ENCODE peak calls at places on chromosome 18, in nine cellular contexts. One of them, this sample, is unnamed.

GRCh38 chr18:77197073-77197472 is 52.6 kb upstream of the GALR1 start:
- DNase-seq in A172: no peak
- DNase-seq in GM10248: no peak
- DNase-seq in NCI-H1694 treated with DMSO at 0.1 percent for 48 hours: no peak
- DNase-seq in non-pigmented ciliary epithelial cell: no peak
- DNase-seq in heart left ventricle: no peak
- DNase-seq in substantia nigra: no peak
- DNase-seq in HTR-8/SVneo: no peak
- DNase-seq in activated CD4-positive, alpha-beta T cell treated with anti-CD3 and anti-CD28 coated beads, Interleukin-2, amount 10 ng/mL, durations not matched to agents 7 days and 5 days: no peak
- DNase-seq in this sample: no peak

GRCh38 chr18:76923485-76924085 is 101.2 kb downstream of the ZNF236 start:
- DNase-seq in A172: no peak
- DNase-seq in GM10248: no peak
- DNase-seq in NCI-H1694 treated with DMSO at 0.1 percent for 48 hours: no peak
- DNase-seq in non-pigmented ciliary epithelial cell: no peak
- DNase-seq in heart left ventricle: no peak
- DNase-seq in substantia nigra: no peak
- DNase-seq in HTR-8/SVneo: peak
- DNase-seq in activated CD4-positive, alpha-beta T cell treated with anti-CD3 and anti-CD28 coated beads, Interleukin-2, amount 10 ng/mL, durations not matched to agents 7 days and 5 days: no peak
- DNase-seq in this sample: peak

GRCh38 chr18:53380063-53380639 is 844.3 kb downstream of the MBD2 start:
- DNase-seq in A172: peak
- DNase-seq in GM10248: peak
- DNase-seq in NCI-H1694 treated with DMSO at 0.1 percent for 48 hours: peak
- DNase-seq in non-pigmented ciliary epithelial cell: peak
- DNase-seq in heart left ventricle: no peak
- DNase-seq in substantia nigra: no peak
- DNase-seq in HTR-8/SVneo: no peak
- DNase-seq in activated CD4-positive, alpha-beta T cell treated with anti-CD3 and anti-CD28 coated beads, Interleukin-2, amount 10 ng/mL, durations not matched to agents 7 days and 5 days: no peak
- DNase-seq in this sample: peak

GRCh38 chr18:4847066-4847465 is 350.0 kb downstream of the AKAIN1 start:
- DNase-seq in A172: no peak
- DNase-seq in GM10248: no peak
- DNase-seq in NCI-H1694 treated with DMSO at 0.1 percent for 48 hours: peak
- DNase-seq in non-pigmented ciliary epithelial cell: no peak
- DNase-seq in heart left ventricle: no peak
- DNase-seq in substantia nigra: no peak
- DNase-seq in HTR-8/SVneo: no peak
- DNase-seq in activated CD4-positive, alpha-beta T cell treated with anti-CD3 and anti-CD28 coated beads, Interleukin-2, amount 10 ng/mL, durations not matched to agents 7 days and 5 days: no peak
- DNase-seq in this sample: no peak

GRCh38 chr18:35610724-35611123 is 29.2 kb downstream of the GALNT1 start:
- DNase-seq in A172: no peak
- DNase-seq in GM10248: no peak
- DNase-seq in NCI-H1694 treated with DMSO at 0.1 percent for 48 hours: no peak
- DNase-seq in non-pigmented ciliary epithelial cell: no peak
- DNase-seq in heart left ventricle: no peak
- DNase-seq in substantia nigra: no peak
- DNase-seq in HTR-8/SVneo: no peak
- DNase-seq in activated CD4-positive, alpha-beta T cell treated with anti-CD3 and anti-CD28 coated beads, Interleukin-2, amount 10 ng/mL, durations not matched to agents 7 days and 5 days: no peak
- DNase-seq in this sample: no peak

GRCh38 chr18:48519431-48520100 is 19.3 kb upstream of the CTIF start:
- DNase-seq in A172: no peak
- DNase-seq in GM10248: no peak
- DNase-seq in NCI-H1694 treated with DMSO at 0.1 percent for 48 hours: no peak
- DNase-seq in non-pigmented ciliary epithelial cell: no peak
- DNase-seq in heart left ventricle: no peak
- DNase-seq in substantia nigra: no peak
- DNase-seq in HTR-8/SVneo: no peak
- DNase-seq in activated CD4-positive, alpha-beta T cell treated with anti-CD3 and anti-CD28 coated beads, Interleukin-2, amount 10 ng/mL, durations not matched to agents 7 days and 5 days: no peak
- DNase-seq in this sample: no peak

GRCh38 chr18:21740474-21740723 is 193 bp upstream of the MIB1 start:
- DNase-seq in A172: peak
- DNase-seq in GM10248: peak
- DNase-seq in NCI-H1694 treated with DMSO at 0.1 percent for 48 hours: no peak
- DNase-seq in non-pigmented ciliary epithelial cell: peak
- DNase-seq in heart left ventricle: peak
- DNase-seq in substantia nigra: peak
- DNase-seq in HTR-8/SVneo: peak
- DNase-seq in activated CD4-positive, alpha-beta T cell treated with anti-CD3 and anti-CD28 coated beads, Interleukin-2, amount 10 ng/mL, durations not matched to agents 7 days and 5 days: peak
- DNase-seq in this sample: peak

GRCh38 chr18:35577045-35577848 is 4.3 kb upstream of the GALNT1 start:
- DNase-seq in A172: no peak
- DNase-seq in GM10248: peak
- DNase-seq in NCI-H1694 treated with DMSO at 0.1 percent for 48 hours: no peak
- DNase-seq in non-pigmented ciliary epithelial cell: no peak
- DNase-seq in heart left ventricle: no peak
- DNase-seq in substantia nigra: no peak
- DNase-seq in HTR-8/SVneo: no peak
- DNase-seq in activated CD4-positive, alpha-beta T cell treated with anti-CD3 and anti-CD28 coated beads, Interleukin-2, amount 10 ng/mL, durations not matched to agents 7 days and 5 days: no peak
- DNase-seq in this sample: peak

GRCh38 chr18:26747131-26747475 is 118.4 kb downstream of the AQP4 start:
- DNase-seq in A172: no peak
- DNase-seq in GM10248: no peak
- DNase-seq in NCI-H1694 treated with DMSO at 0.1 percent for 48 hours: no peak
- DNase-seq in non-pigmented ciliary epithelial cell: no peak
- DNase-seq in heart left ventricle: no peak
- DNase-seq in substantia nigra: no peak
- DNase-seq in HTR-8/SVneo: no peak
- DNase-seq in activated CD4-positive, alpha-beta T cell treated with anti-CD3 and anti-CD28 coated beads, Interleukin-2, amount 10 ng/mL, durations not matched to agents 7 days and 5 days: no peak
- DNase-seq in this sample: no peak

GRCh38 chr18:79615586-79615985 is 64.0 kb upstream of the CTDP1 start:
- DNase-seq in A172: no peak
- DNase-seq in GM10248: no peak
- DNase-seq in NCI-H1694 treated with DMSO at 0.1 percent for 48 hours: no peak
- DNase-seq in non-pigmented ciliary epithelial cell: no peak
- DNase-seq in heart left ventricle: no peak
- DNase-seq in substantia nigra: no peak
- DNase-seq in HTR-8/SVneo: no peak
- DNase-seq in activated CD4-positive, alpha-beta T cell treated with anti-CD3 and anti-CD28 coated beads, Interleukin-2, amount 10 ng/mL, durations not matched to agents 7 days and 5 days: no peak
- DNase-seq in this sample: no peak

GRCh38 chr18:12154356-12154755 is 60.7 kb downstream of the ANKRD62 start:
- DNase-seq in A172: no peak
- DNase-seq in GM10248: no peak
- DNase-seq in NCI-H1694 treated with DMSO at 0.1 percent for 48 hours: no peak
- DNase-seq in non-pigmented ciliary epithelial cell: no peak
- DNase-seq in heart left ventricle: no peak
- DNase-seq in substantia nigra: no peak
- DNase-seq in HTR-8/SVneo: no peak
- DNase-seq in activated CD4-positive, alpha-beta T cell treated with anti-CD3 and anti-CD28 coated beads, Interleukin-2, amount 10 ng/mL, durations not matched to agents 7 days and 5 days: no peak
- DNase-seq in this sample: no peak

GRCh38 chr18:74571895-74572680 is 25.6 kb upstream of the ZNF407 start:
- DNase-seq in A172: no peak
- DNase-seq in GM10248: no peak
- DNase-seq in NCI-H1694 treated with DMSO at 0.1 percent for 48 hours: no peak
- DNase-seq in non-pigmented ciliary epithelial cell: no peak
- DNase-seq in heart left ventricle: peak
- DNase-seq in substantia nigra: no peak
- DNase-seq in HTR-8/SVneo: no peak
- DNase-seq in activated CD4-positive, alpha-beta T cell treated with anti-CD3 and anti-CD28 coated beads, Interleukin-2, amount 10 ng/mL, durations not matched to agents 7 days and 5 days: no peak
- DNase-seq in this sample: no peak

GRCh38 chr18:42192251-42193248 is 237.5 kb downstream of the PIK3C3 start:
- DNase-seq in A172: peak
- DNase-seq in GM10248: no peak
- DNase-seq in NCI-H1694 treated with DMSO at 0.1 percent for 48 hours: no peak
- DNase-seq in non-pigmented ciliary epithelial cell: peak
- DNase-seq in heart left ventricle: no peak
- DNase-seq in substantia nigra: peak
- DNase-seq in HTR-8/SVneo: no peak
- DNase-seq in activated CD4-positive, alpha-beta T cell treated with anti-CD3 and anti-CD28 coated beads, Interleukin-2, amount 10 ng/mL, durations not matched to agents 7 days and 5 days: no peak
- DNase-seq in this sample: no peak

GRCh38 chr18:22961156-22961555 is 28.0 kb downstream of the RBBP8 start:
- DNase-seq in A172: no peak
- DNase-seq in GM10248: no peak
- DNase-seq in NCI-H1694 treated with DMSO at 0.1 percent for 48 hours: no peak
- DNase-seq in non-pigmented ciliary epithelial cell: no peak
- DNase-seq in heart left ventricle: no peak
- DNase-seq in substantia nigra: no peak
- DNase-seq in HTR-8/SVneo: no peak
- DNase-seq in activated CD4-positive, alpha-beta T cell treated with anti-CD3 and anti-CD28 coated beads, Interleukin-2, amount 10 ng/mL, durations not matched to agents 7 days and 5 days: no peak
- DNase-seq in this sample: no peak

GRCh38 chr18:9808190-9808529 is 77.6 kb upstream of the TXNDC2 start:
- DNase-seq in A172: no peak
- DNase-seq in GM10248: no peak
- DNase-seq in NCI-H1694 treated with DMSO at 0.1 percent for 48 hours: no peak
- DNase-seq in non-pigmented ciliary epithelial cell: no peak
- DNase-seq in heart left ventricle: no peak
- DNase-seq in substantia nigra: no peak
- DNase-seq in HTR-8/SVneo: no peak
- DNase-seq in activated CD4-positive, alpha-beta T cell treated with anti-CD3 and anti-CD28 coated beads, Interleukin-2, amount 10 ng/mL, durations not matched to agents 7 days and 5 days: no peak
- DNase-seq in this sample: no peak

GRCh38 chr18:77948571-77948970 is 698.9 kb downstream of the GALR1 start:
- DNase-seq in A172: no peak
- DNase-seq in GM10248: no peak
- DNase-seq in NCI-H1694 treated with DMSO at 0.1 percent for 48 hours: no peak
- DNase-seq in non-pigmented ciliary epithelial cell: no peak
- DNase-seq in heart left ventricle: no peak
- DNase-seq in substantia nigra: no peak
- DNase-seq in HTR-8/SVneo: no peak
- DNase-seq in activated CD4-positive, alpha-beta T cell treated with anti-CD3 and anti-CD28 coated beads, Interleukin-2, amount 10 ng/mL, durations not matched to agents 7 days and 5 days: no peak
- DNase-seq in this sample: no peak

GRCh38 chr18:12791631-12792030 is 88.8 kb downstream of the PSMG2 start:
- DNase-seq in A172: no peak
- DNase-seq in GM10248: no peak
- DNase-seq in NCI-H1694 treated with DMSO at 0.1 percent for 48 hours: no peak
- DNase-seq in non-pigmented ciliary epithelial cell: no peak
- DNase-seq in heart left ventricle: no peak
- DNase-seq in substantia nigra: no peak
- DNase-seq in HTR-8/SVneo: no peak
- DNase-seq in activated CD4-positive, alpha-beta T cell treated with anti-CD3 and anti-CD28 coated beads, Interleukin-2, amount 10 ng/mL, durations not matched to agents 7 days and 5 days: no peak
- DNase-seq in this sample: no peak

GRCh38 chr18:5543036-5543671 is 643 bp downstream of the EPB41L3 start:
- DNase-seq in A172: no peak
- DNase-seq in GM10248: no peak
- DNase-seq in NCI-H1694 treated with DMSO at 0.1 percent for 48 hours: no peak
- DNase-seq in non-pigmented ciliary epithelial cell: no peak
- DNase-seq in heart left ventricle: no peak
- DNase-seq in substantia nigra: no peak
- DNase-seq in HTR-8/SVneo: no peak
- DNase-seq in activated CD4-positive, alpha-beta T cell treated with anti-CD3 and anti-CD28 coated beads, Interleukin-2, amount 10 ng/mL, durations not matched to agents 7 days and 5 days: no peak
- DNase-seq in this sample: no peak

GRCh38 chr18:13222371-13223281 is 4.1 kb downstream of the LDLRAD4 start:
- DNase-seq in A172: peak
- DNase-seq in GM10248: no peak
- DNase-seq in NCI-H1694 treated with DMSO at 0.1 percent for 48 hours: peak
- DNase-seq in non-pigmented ciliary epithelial cell: no peak
- DNase-seq in heart left ventricle: peak
- DNase-seq in substantia nigra: peak
- DNase-seq in HTR-8/SVneo: no peak
- DNase-seq in activated CD4-positive, alpha-beta T cell treated with anti-CD3 and anti-CD28 coated beads, Interleukin-2, amount 10 ng/mL, durations not matched to agents 7 days and 5 days: no peak
- DNase-seq in this sample: no peak

GRCh38 chr18:37249895-37250618 is 315.5 kb downstream of the CELF4 start:
- DNase-seq in A172: no peak
- DNase-seq in GM10248: no peak
- DNase-seq in NCI-H1694 treated with DMSO at 0.1 percent for 48 hours: no peak
- DNase-seq in non-pigmented ciliary epithelial cell: no peak
- DNase-seq in heart left ventricle: no peak
- DNase-seq in substantia nigra: no peak
- DNase-seq in HTR-8/SVneo: no peak
- DNase-seq in activated CD4-positive, alpha-beta T cell treated with anti-CD3 and anti-CD28 coated beads, Interleukin-2, amount 10 ng/mL, durations not matched to agents 7 days and 5 days: no peak
- DNase-seq in this sample: no peak

GRCh38 chr18:42915240-42915791 is 200.2 kb downstream of the RIT2 start:
- DNase-seq in A172: no peak
- DNase-seq in GM10248: no peak
- DNase-seq in NCI-H1694 treated with DMSO at 0.1 percent for 48 hours: no peak
- DNase-seq in non-pigmented ciliary epithelial cell: no peak
- DNase-seq in heart left ventricle: no peak
- DNase-seq in substantia nigra: no peak
- DNase-seq in HTR-8/SVneo: no peak
- DNase-seq in activated CD4-positive, alpha-beta T cell treated with anti-CD3 and anti-CD28 coated beads, Interleukin-2, amount 10 ng/mL, durations not matched to agents 7 days and 5 days: no peak
- DNase-seq in this sample: no peak

GRCh38 chr18:75896865-75897264 is 469.4 kb upstream of the SMIM21 start:
- DNase-seq in A172: peak
- DNase-seq in GM10248: no peak
- DNase-seq in NCI-H1694 treated with DMSO at 0.1 percent for 48 hours: no peak
- DNase-seq in non-pigmented ciliary epithelial cell: no peak
- DNase-seq in heart left ventricle: no peak
- DNase-seq in substantia nigra: no peak
- DNase-seq in HTR-8/SVneo: no peak
- DNase-seq in activated CD4-positive, alpha-beta T cell treated with anti-CD3 and anti-CD28 coated beads, Interleukin-2, amount 10 ng/mL, durations not matched to agents 7 days and 5 days: no peak
- DNase-seq in this sample: no peak

GRCh38 chr18:55968550-55968949 is 380.6 kb upstream of the TCF4 start:
- DNase-seq in A172: no peak
- DNase-seq in GM10248: no peak
- DNase-seq in NCI-H1694 treated with DMSO at 0.1 percent for 48 hours: no peak
- DNase-seq in non-pigmented ciliary epithelial cell: no peak
- DNase-seq in heart left ventricle: no peak
- DNase-seq in substantia nigra: no peak
- DNase-seq in HTR-8/SVneo: no peak
- DNase-seq in activated CD4-positive, alpha-beta T cell treated with anti-CD3 and anti-CD28 coated beads, Interleukin-2, amount 10 ng/mL, durations not matched to agents 7 days and 5 days: no peak
- DNase-seq in this sample: no peak

GRCh38 chr18:45688113-45688512 is 35.9 kb upstream of the SLC14A1 start:
- DNase-seq in A172: no peak
- DNase-seq in GM10248: no peak
- DNase-seq in NCI-H1694 treated with DMSO at 0.1 percent for 48 hours: no peak
- DNase-seq in non-pigmented ciliary epithelial cell: no peak
- DNase-seq in heart left ventricle: no peak
- DNase-seq in substantia nigra: no peak
- DNase-seq in HTR-8/SVneo: no peak
- DNase-seq in activated CD4-positive, alpha-beta T cell treated with anti-CD3 and anti-CD28 coated beads, Interleukin-2, amount 10 ng/mL, durations not matched to agents 7 days and 5 days: no peak
- DNase-seq in this sample: no peak